ENCODE peak calls at places on chromosome 5, in ten cellular contexts. One of them, this sample, is unnamed.
A peak's percentile ranks its signal among the peaks of the same experiment; 100 is the strongest.

GRCh38 chr5:164475339-164475977 is 970.0 kb downstream of the MAT2B start:
- DNase-seq in AG20443: no peak
- DNase-seq in choroid plexus epithelial cell: peak; percentile 65
- DNase-seq in NCI-H187 treated with DMSO at 0.1 percent for 48 hours: no peak
- DNase-seq in RPMI7951: no peak
- DNase-seq in HEK293T: peak; percentile 43
- DNase-seq in neural crest cell: no peak
- DNase-seq in NCI-H345: no peak
- DNase-seq in NT2/D1: no peak
- DNase-seq in EL: no peak
- DNase-seq in this sample: no peak

GRCh38 chr5:177402271-177403043 is 2.0 kb upstream of the PFN3 start:
- DNase-seq in HEK293T: peak; percentile 91
- DNase-seq in EL: peak; percentile 71
- DNase-seq in RPMI7951: peak; percentile 50
- DNase-seq in choroid plexus epithelial cell: peak; percentile 65
- DNase-seq in NCI-H187 treated with DMSO at 0.1 percent for 48 hours: peak; percentile 77
- DNase-seq in NT2/D1: peak; percentile 68
- DNase-seq in NCI-H345: peak; percentile 92
- DNase-seq in AG20443: peak; percentile 54
- DNase-seq in neural crest cell: peak; percentile 66
- DNase-seq in this sample: peak; percentile 85

GRCh38 chr5:71988808-71989207 is 118.5 kb upstream of the MAP1B start:
- DNase-seq in AG20443: no peak
- DNase-seq in NCI-H187 treated with DMSO at 0.1 percent for 48 hours: no peak
- DNase-seq in NT2/D1: no peak
- DNase-seq in NCI-H345: no peak
- DNase-seq in HEK293T: no peak
- DNase-seq in choroid plexus epithelial cell: no peak
- DNase-seq in EL: no peak
- DNase-seq in neural crest cell: no peak
- DNase-seq in RPMI7951: no peak
- DNase-seq in this sample: no peak

GRCh38 chr5:120621339-120621738 is 157.2 kb downstream of the PRR16 start:
- DNase-seq in NCI-H345: no peak
- DNase-seq in AG20443: no peak
- DNase-seq in neural crest cell: no peak
- DNase-seq in NT2/D1: no peak
- DNase-seq in RPMI7951: no peak
- DNase-seq in EL: no peak
- DNase-seq in NCI-H187 treated with DMSO at 0.1 percent for 48 hours: no peak
- DNase-seq in choroid plexus epithelial cell: no peak
- DNase-seq in HEK293T: no peak
- DNase-seq in this sample: no peak

GRCh38 chr5:75072066-75072465 is 19.7 kb upstream of the GCNT4 start:
- DNase-seq in AG20443: no peak
- DNase-seq in NCI-H187 treated with DMSO at 0.1 percent for 48 hours: no peak
- DNase-seq in EL: no peak
- DNase-seq in choroid plexus epithelial cell: no peak
- DNase-seq in NT2/D1: no peak
- DNase-seq in neural crest cell: no peak
- DNase-seq in RPMI7951: no peak
- DNase-seq in NCI-H345: no peak
- DNase-seq in HEK293T: no peak
- DNase-seq in this sample: no peak

GRCh38 chr5:27491047-27491446 is 452.7 kb upstream of the CDH9 start:
- DNase-seq in AG20443: no peak
- DNase-seq in neural crest cell: no peak
- DNase-seq in NT2/D1: no peak
- DNase-seq in RPMI7951: no peak
- DNase-seq in NCI-H187 treated with DMSO at 0.1 percent for 48 hours: no peak
- DNase-seq in HEK293T: no peak
- DNase-seq in choroid plexus epithelial cell: no peak
- DNase-seq in EL: no peak
- DNase-seq in NCI-H345: peak; percentile 24
- DNase-seq in this sample: no peak

GRCh38 chr5:111061618-111062017 is 9.9 kb upstream of the TSLP start:
- DNase-seq in NT2/D1: no peak
- DNase-seq in choroid plexus epithelial cell: no peak
- DNase-seq in AG20443: no peak
- DNase-seq in HEK293T: no peak
- DNase-seq in NCI-H345: no peak
- DNase-seq in RPMI7951: no peak
- DNase-seq in NCI-H187 treated with DMSO at 0.1 percent for 48 hours: no peak
- DNase-seq in EL: no peak
- DNase-seq in neural crest cell: no peak
- DNase-seq in this sample: no peak

GRCh38 chr5:167653645-167654106 is 637.8 kb upstream of the WWC1 start:
- DNase-seq in EL: peak; percentile 35
- DNase-seq in neural crest cell: no peak
- DNase-seq in NCI-H187 treated with DMSO at 0.1 percent for 48 hours: no peak
- DNase-seq in NCI-H345: no peak
- DNase-seq in HEK293T: no peak
- DNase-seq in choroid plexus epithelial cell: peak; percentile 49
- DNase-seq in AG20443: peak; percentile 29
- DNase-seq in NT2/D1: no peak
- DNase-seq in RPMI7951: no peak
- DNase-seq in this sample: no peak

GRCh38 chr5:87319469-87319868 is 51.8 kb downstream of the RASA1 start:
- DNase-seq in neural crest cell: no peak
- DNase-seq in HEK293T: no peak
- DNase-seq in NT2/D1: no peak
- DNase-seq in NCI-H187 treated with DMSO at 0.1 percent for 48 hours: no peak
- DNase-seq in choroid plexus epithelial cell: no peak
- DNase-seq in NCI-H345: no peak
- DNase-seq in AG20443: no peak
- DNase-seq in EL: no peak
- DNase-seq in RPMI7951: no peak
- DNase-seq in this sample: no peak

GRCh38 chr5:1255081-1255561 is 29.9 kb downstream of the SLC6A18 start:
- DNase-seq in neural crest cell: no peak
- DNase-seq in RPMI7951: no peak
- DNase-seq in EL: peak; percentile 66
- DNase-seq in NT2/D1: no peak
- DNase-seq in HEK293T: no peak
- DNase-seq in NCI-H345: no peak
- DNase-seq in AG20443: no peak
- DNase-seq in NCI-H187 treated with DMSO at 0.1 percent for 48 hours: no peak
- DNase-seq in choroid plexus epithelial cell: no peak
- DNase-seq in this sample: no peak

GRCh38 chr5:59007460-59008063 is 424.7 kb downstream of the RAB3C start:
- DNase-seq in EL: peak; percentile 15
- DNase-seq in NT2/D1: no peak
- DNase-seq in AG20443: peak; percentile 36
- DNase-seq in HEK293T: no peak
- DNase-seq in NCI-H345: peak; percentile 42
- DNase-seq in neural crest cell: no peak
- DNase-seq in NCI-H187 treated with DMSO at 0.1 percent for 48 hours: peak; percentile 42
- DNase-seq in choroid plexus epithelial cell: peak; percentile 57
- DNase-seq in RPMI7951: peak; percentile 31
- DNase-seq in this sample: no peak

GRCh38 chr5:80318212-80318611 is 1.6 kb upstream of the SPZ1 start:
- DNase-seq in RPMI7951: no peak
- DNase-seq in NT2/D1: no peak
- DNase-seq in HEK293T: no peak
- DNase-seq in neural crest cell: no peak
- DNase-seq in AG20443: peak; percentile 64
- DNase-seq in EL: no peak
- DNase-seq in NCI-H187 treated with DMSO at 0.1 percent for 48 hours: no peak
- DNase-seq in NCI-H345: no peak
- DNase-seq in choroid plexus epithelial cell: peak; percentile 52
- DNase-seq in this sample: no peak

GRCh38 chr5:179342577-179342976 is 2.7 kb downstream of the ADAMTS2 start:
- DNase-seq in AG20443: peak; percentile 91
- DNase-seq in neural crest cell: peak; percentile 25
- DNase-seq in NT2/D1: no peak
- DNase-seq in EL: peak; percentile 79
- DNase-seq in choroid plexus epithelial cell: peak; percentile 60
- DNase-seq in NCI-H345: no peak
- DNase-seq in HEK293T: no peak
- DNase-seq in NCI-H187 treated with DMSO at 0.1 percent for 48 hours: no peak
- DNase-seq in RPMI7951: no peak
- DNase-seq in this sample: no peak

GRCh38 chr5:137503456-137503855 is 4.3 kb upstream of the SPOCK1 start:
- DNase-seq in choroid plexus epithelial cell: no peak
- DNase-seq in neural crest cell: no peak
- DNase-seq in AG20443: no peak
- DNase-seq in NT2/D1: no peak
- DNase-seq in NCI-H187 treated with DMSO at 0.1 percent for 48 hours: no peak
- DNase-seq in RPMI7951: no peak
- DNase-seq in EL: peak; percentile 14
- DNase-seq in HEK293T: no peak
- DNase-seq in NCI-H345: no peak
- DNase-seq in this sample: no peak

GRCh38 chr5:83628360-83628759 is 92.3 kb downstream of the HAPLN1 start:
- DNase-seq in AG20443: peak; percentile 31
- DNase-seq in neural crest cell: no peak
- DNase-seq in HEK293T: no peak
- DNase-seq in EL: no peak
- DNase-seq in NT2/D1: no peak
- DNase-seq in choroid plexus epithelial cell: peak; percentile 65
- DNase-seq in NCI-H345: no peak
- DNase-seq in NCI-H187 treated with DMSO at 0.1 percent for 48 hours: no peak
- DNase-seq in RPMI7951: no peak
- DNase-seq in this sample: no peak

GRCh38 chr5:98763001-98763630 is 10.3 kb upstream of the RGMB start:
- DNase-seq in HEK293T: no peak
- DNase-seq in NT2/D1: no peak
- DNase-seq in NCI-H345: no peak
- DNase-seq in RPMI7951: peak; percentile 77
- DNase-seq in EL: peak; percentile 99
- DNase-seq in neural crest cell: no peak
- DNase-seq in choroid plexus epithelial cell: peak; percentile 89
- DNase-seq in NCI-H187 treated with DMSO at 0.1 percent for 48 hours: no peak
- DNase-seq in AG20443: peak; percentile 77
- DNase-seq in this sample: peak; percentile 77

GRCh38 chr5:39080168-39080567 is 6.0 kb upstream of the RICTOR start:
- DNase-seq in RPMI7951: no peak
- DNase-seq in choroid plexus epithelial cell: no peak
- DNase-seq in NCI-H345: no peak
- DNase-seq in NT2/D1: no peak
- DNase-seq in NCI-H187 treated with DMSO at 0.1 percent for 48 hours: no peak
- DNase-seq in AG20443: no peak
- DNase-seq in EL: no peak
- DNase-seq in neural crest cell: no peak
- DNase-seq in HEK293T: no peak
- DNase-seq in this sample: no peak